ENCODE peak calls at places on chromosomes 5 and 9, in five cellular contexts. R is fibroblast of lung; K is EH; A is left lung; C is activated naive CD4-positive, alpha-beta T cell treated with anti-CD3 and anti-CD28 coated beads, Interleukin-2, amount 10 ng/mL, durations not matched to agents 7 days and 5 days. Q is an unnamed sample.

GRCh38 chr9:93536874-93537273 is 39.5 kb upstream of the PHF2 start:
- DNase-seq in R (no peak), K (no peak), A (no peak), C (no peak), Q (no peak)

GRCh38 chr5:123170816-123171345 is 81.8 kb downstream of the PRDM6 start:
- DNase-seq in R (no peak), K (no peak), A (no peak), C (no peak), Q (no peak)

GRCh38 chr9:131612851-131613250 is 67.5 kb downstream of the PRRT1B start:
- DNase-seq in R (no peak), K (no peak), A (no peak), C (no peak), Q (peak)

GRCh38 chr9:75083188-75083976 is 4.6 kb downstream of the NMRK1 start:
- DNase-seq in R (no peak), K (no peak), A (peak), C (peak), Q (peak)

GRCh38 chr9:133955821-133956411 is 36.2 kb downstream of the VAV2 start:
- DNase-seq in R (peak), K (peak), A (no peak), C (peak), Q (no peak)

GRCh38 chr5:128749584-128749983 is 211.5 kb upstream of the FBN2 start:
- DNase-seq in R (no peak), K (no peak), A (no peak), C (no peak), Q (no peak)

GRCh38 chr9:16385590-16386578 is 484.6 kb downstream of the BNC2 start:
- DNase-seq in R (peak), K (peak), A (no peak), C (no peak), Q (no peak)

GRCh38 chr9:89808076-89808701 is 203.4 kb downstream of the GADD45G start:
- DNase-seq in R (no peak), K (no peak), A (no peak), C (no peak), Q (no peak)

GRCh38 chr5:1478333-1478732 is 33.1 kb upstream of the SLC6A3 start:
- DNase-seq in R (no peak), K (no peak), A (peak), C (no peak), Q (no peak)

GRCh38 chr9:134434896-134435506 is 108.7 kb downstream of the RXRA start:
- DNase-seq in R (peak), K (peak), A (peak), C (no peak), Q (peak)

GRCh38 chr5:150789943-150790611 is 11.5 kb downstream of the SMIM3 start:
- DNase-seq in R (peak), K (peak), A (peak), C (peak), Q (no peak)

GRCh38 chr9:21047315-21047714 is 15.9 kb upstream of the HACD4 start:
- DNase-seq in R (no peak), K (no peak), A (no peak), C (no peak), Q (no peak)

GRCh38 chr9:135715056-135715595 is 13.1 kb downstream of the KCNT1 start:
- DNase-seq in R (no peak), K (no peak), A (no peak), C (no peak), Q (no peak)

GRCh38 chr5:80976985-80977384 is 16.8 kb downstream of the RASGRF2 start:
- DNase-seq in R (no peak), K (no peak), A (no peak), C (no peak), Q (no peak)

GRCh38 chr9:110464321-110464720 is 115.2 kb downstream of the SVEP1 start:
- DNase-seq in R (no peak), K (peak), A (no peak), C (no peak), Q (no peak)

GRCh38 chr5:14417232-14417730 is 164.3 kb upstream of the OTULINL start:
- DNase-seq in R (peak), K (peak), A (no peak), C (no peak), Q (no peak)

GRCh38 chr5:51033215-51033614 is 350.0 kb upstream of the ISL1 start:
- DNase-seq in R (no peak), K (no peak), A (no peak), C (no peak), Q (peak)

GRCh38 chr5:177473461-177473991 is at the start of gene DBN1:
- DNase-seq in R (no peak), K (peak), A (no peak), C (peak), Q (peak)

GRCh38 chr9:121640076-121640475 is 11.4 kb upstream of the DAB2IP start:
- DNase-seq in R (no peak), K (peak), A (no peak), C (peak), Q (peak)

GRCh38 chr9:77595426-77596051 is 52.6 kb downstream of the GNA14 start:
- DNase-seq in R (no peak), K (no peak), A (no peak), C (no peak), Q (no peak)

GRCh38 chr5:43711496-43711895 is 108.5 kb downstream of the NNT start:
- DNase-seq in R (peak), K (peak), A (no peak), C (no peak), Q (no peak)

GRCh38 chr5:135834639-135835529 is at the start of gene SLC25A48:
- DNase-seq in R (no peak), K (peak), A (peak), C (peak), Q (peak)

GRCh38 chr5:135930949-135931295 is 23.9 kb downstream of the LECT2 start:
- DNase-seq in R (no peak), K (no peak), A (no peak), C (no peak), Q (no peak)

GRCh38 chr5:140734354-140734753 is 34.1 kb downstream of the ZMAT2 start:
- DNase-seq in R (no peak), K (peak), A (no peak), C (no peak), Q (no peak)

GRCh38 chr5:132456553-132457361 is 33.8 kb downstream of the IRF1 start:
- DNase-seq in R (no peak), K (peak), A (peak), C (peak), Q (no peak)

GRCh38 chr5:40521108-40521785 is 158.5 kb upstream of the PTGER4 start:
- DNase-seq in R (no peak), K (no peak), A (no peak), C (no peak), Q (no peak)

GRCh38 chr9:127921592-127922120 is 4.8 kb upstream of the ST6GALNAC4 start:
- DNase-seq in R (peak), K (peak), A (peak), C (peak), Q (peak)

GRCh38 chr9:134267305-134268265 is 58.7 kb upstream of the RXRA start:
- DNase-seq in R (no peak), K (peak), A (no peak), C (no peak), Q (peak)

GRCh38 chr9:136974834-136975535 is 2.3 kb upstream of the PTGDS start:
- DNase-seq in R (no peak), K (no peak), A (no peak), C (peak), Q (peak)

GRCh38 chr5:53481887-53482716 is 1.7 kb downstream of the FST start:
- DNase-seq in R (peak), K (peak), A (peak), C (peak), Q (peak)

Q was measured in heart right ventricle.